ENCODE peak calls at places on chromosomes 6 and 20, in nine cellular contexts. One of them, this sample, is unnamed.

GRCh38 chr6:167825059-167825758 is 1.5 kb upstream of the AFDN start:
- DNase-seq in CD14-positive monocyte: no peak
- DNase-seq in astrocyte of the spinal cord: no peak
- DNase-seq in astrocyte: no peak
- DNase-seq in fibroblast of lung: peak; percentile 42
- DNase-seq in cardiac fibroblast: peak; percentile 51
- DNase-seq in activated B cell treated with CpG ODN at 0.5 μM for 24 hours: no peak
- DNase-seq in PC-3: no peak
- DNase-seq in IMR-90: no peak
- DNase-seq in this sample: no peak

GRCh38 chr20:25061103-25061799 is 3.3 kb upstream of the ACSS1 start:
- DNase-seq in CD14-positive monocyte: no peak
- DNase-seq in astrocyte of the spinal cord: no peak
- DNase-seq in astrocyte: no peak
- DNase-seq in fibroblast of lung: no peak
- DNase-seq in cardiac fibroblast: no peak
- DNase-seq in activated B cell treated with CpG ODN at 0.5 μM for 24 hours: no peak
- DNase-seq in PC-3: no peak
- DNase-seq in IMR-90: no peak
- DNase-seq in this sample: no peak

GRCh38 chr6:131858765-131859490 is 51.1 kb downstream of the ENPP1 start:
- DNase-seq in CD14-positive monocyte: no peak
- DNase-seq in astrocyte of the spinal cord: peak; percentile 92
- DNase-seq in astrocyte: peak; percentile 92
- DNase-seq in fibroblast of lung: peak; percentile 60
- DNase-seq in cardiac fibroblast: peak; percentile 19
- DNase-seq in activated B cell treated with CpG ODN at 0.5 μM for 24 hours: no peak
- DNase-seq in PC-3: peak; percentile 64
- DNase-seq in IMR-90: peak; percentile 82
- DNase-seq in this sample: no peak

GRCh38 chr20:58464838-58465237 is 50.4 kb downstream of the APCDD1L start:
- DNase-seq in CD14-positive monocyte: no peak
- DNase-seq in astrocyte of the spinal cord: no peak
- DNase-seq in astrocyte: no peak
- DNase-seq in fibroblast of lung: no peak
- DNase-seq in cardiac fibroblast: no peak
- DNase-seq in activated B cell treated with CpG ODN at 0.5 μM for 24 hours: no peak
- DNase-seq in PC-3: no peak
- DNase-seq in IMR-90: no peak
- DNase-seq in this sample: no peak

GRCh38 chr20:3318226-3318884 is 79.4 kb upstream of the SLC4A11 start:
- DNase-seq in CD14-positive monocyte: no peak
- DNase-seq in astrocyte of the spinal cord: peak; percentile 14
- DNase-seq in astrocyte: peak; percentile 4
- DNase-seq in fibroblast of lung: no peak
- DNase-seq in cardiac fibroblast: no peak
- DNase-seq in activated B cell treated with CpG ODN at 0.5 μM for 24 hours: no peak
- DNase-seq in PC-3: peak; percentile 92
- DNase-seq in IMR-90: peak; percentile 81
- DNase-seq in this sample: no peak

GRCh38 chr6:128882991-128883571 is at the start of gene LAMA2:
- DNase-seq in CD14-positive monocyte: no peak
- DNase-seq in astrocyte of the spinal cord: peak; percentile 82
- DNase-seq in astrocyte: peak; percentile 61
- DNase-seq in fibroblast of lung: peak; percentile 78
- DNase-seq in cardiac fibroblast: peak; percentile 87
- DNase-seq in activated B cell treated with CpG ODN at 0.5 μM for 24 hours: no peak
- DNase-seq in PC-3: no peak
- DNase-seq in IMR-90: peak; percentile 55
- DNase-seq in this sample: no peak

GRCh38 chr6:13422601-13423247 is 64.7 kb downstream of the GFOD1 start:
- DNase-seq in CD14-positive monocyte: no peak
- DNase-seq in astrocyte of the spinal cord: peak; percentile 65
- DNase-seq in astrocyte: peak; percentile 70
- DNase-seq in fibroblast of lung: no peak
- DNase-seq in cardiac fibroblast: peak; percentile 47
- DNase-seq in activated B cell treated with CpG ODN at 0.5 μM for 24 hours: no peak
- DNase-seq in PC-3: no peak
- DNase-seq in IMR-90: peak; percentile 36
- DNase-seq in this sample: no peak

GRCh38 chr6:120083186-120083585 is 733.6 kb upstream of the MAN1A1 start:
- DNase-seq in CD14-positive monocyte: no peak
- DNase-seq in astrocyte of the spinal cord: no peak
- DNase-seq in astrocyte: no peak
- DNase-seq in fibroblast of lung: no peak
- DNase-seq in cardiac fibroblast: no peak
- DNase-seq in activated B cell treated with CpG ODN at 0.5 μM for 24 hours: no peak
- DNase-seq in PC-3: no peak
- DNase-seq in IMR-90: no peak
- DNase-seq in this sample: no peak

GRCh38 chr20:21511850-21512633 is 1.8 kb downstream of the NKX2-2 start:
- DNase-seq in CD14-positive monocyte: no peak
- DNase-seq in astrocyte of the spinal cord: no peak
- DNase-seq in astrocyte: no peak
- DNase-seq in fibroblast of lung: no peak
- DNase-seq in cardiac fibroblast: no peak
- DNase-seq in activated B cell treated with CpG ODN at 0.5 μM for 24 hours: no peak
- DNase-seq in PC-3: no peak
- DNase-seq in IMR-90: no peak
- DNase-seq in this sample: no peak

GRCh38 chr6:158518196-158519127 is 41.4 kb upstream of the TMEM181 start:
- DNase-seq in CD14-positive monocyte: no peak
- DNase-seq in astrocyte of the spinal cord: peak; percentile 75
- DNase-seq in astrocyte: peak; percentile 65
- DNase-seq in fibroblast of lung: peak; percentile 80
- DNase-seq in cardiac fibroblast: peak; percentile 90
- DNase-seq in activated B cell treated with CpG ODN at 0.5 μM for 24 hours: peak; percentile 48
- DNase-seq in PC-3: peak; percentile 71
- DNase-seq in IMR-90: peak; percentile 69
- DNase-seq in this sample: no peak

GRCh38 chr6:136549359-136550044 is 720 bp downstream of the MAP7 start:
- DNase-seq in CD14-positive monocyte: no peak
- DNase-seq in astrocyte of the spinal cord: no peak
- DNase-seq in astrocyte: no peak
- DNase-seq in fibroblast of lung: peak; percentile 28
- DNase-seq in cardiac fibroblast: peak; percentile 3
- DNase-seq in activated B cell treated with CpG ODN at 0.5 μM for 24 hours: no peak
- DNase-seq in PC-3: peak; percentile 37
- DNase-seq in IMR-90: no peak
- DNase-seq in this sample: no peak

GRCh38 chr6:10316327-10316726 is 98.5 kb downstream of the TFAP2A start:
- DNase-seq in CD14-positive monocyte: no peak
- DNase-seq in astrocyte of the spinal cord: peak; percentile 42
- DNase-seq in astrocyte: peak; percentile 95
- DNase-seq in fibroblast of lung: peak; percentile 22
- DNase-seq in cardiac fibroblast: peak; percentile 15
- DNase-seq in activated B cell treated with CpG ODN at 0.5 μM for 24 hours: no peak
- DNase-seq in PC-3: peak; percentile 80
- DNase-seq in IMR-90: peak; percentile 72
- DNase-seq in this sample: no peak

GRCh38 chr6:103874575-103874974 is 985.1 kb downstream of the HACE1 start:
- DNase-seq in CD14-positive monocyte: no peak
- DNase-seq in astrocyte of the spinal cord: no peak
- DNase-seq in astrocyte: no peak
- DNase-seq in fibroblast of lung: no peak
- DNase-seq in cardiac fibroblast: no peak
- DNase-seq in activated B cell treated with CpG ODN at 0.5 μM for 24 hours: no peak
- DNase-seq in PC-3: no peak
- DNase-seq in IMR-90: no peak
- DNase-seq in this sample: no peak

GRCh38 chr6:1047926-1048595 is 263.8 kb upstream of the FOXQ1 start:
- DNase-seq in CD14-positive monocyte: no peak
- DNase-seq in astrocyte of the spinal cord: peak; percentile 60
- DNase-seq in astrocyte: no peak
- DNase-seq in fibroblast of lung: no peak
- DNase-seq in cardiac fibroblast: no peak
- DNase-seq in activated B cell treated with CpG ODN at 0.5 μM for 24 hours: no peak
- DNase-seq in PC-3: no peak
- DNase-seq in IMR-90: no peak
- DNase-seq in this sample: no peak

GRCh38 chr6:143119260-143119659 is 58.6 kb downstream of the AIG1 start:
- DNase-seq in CD14-positive monocyte: no peak
- DNase-seq in astrocyte of the spinal cord: no peak
- DNase-seq in astrocyte: no peak
- DNase-seq in fibroblast of lung: no peak
- DNase-seq in cardiac fibroblast: no peak
- DNase-seq in activated B cell treated with CpG ODN at 0.5 μM for 24 hours: no peak
- DNase-seq in PC-3: no peak
- DNase-seq in IMR-90: no peak
- DNase-seq in this sample: no peak

DNA sequence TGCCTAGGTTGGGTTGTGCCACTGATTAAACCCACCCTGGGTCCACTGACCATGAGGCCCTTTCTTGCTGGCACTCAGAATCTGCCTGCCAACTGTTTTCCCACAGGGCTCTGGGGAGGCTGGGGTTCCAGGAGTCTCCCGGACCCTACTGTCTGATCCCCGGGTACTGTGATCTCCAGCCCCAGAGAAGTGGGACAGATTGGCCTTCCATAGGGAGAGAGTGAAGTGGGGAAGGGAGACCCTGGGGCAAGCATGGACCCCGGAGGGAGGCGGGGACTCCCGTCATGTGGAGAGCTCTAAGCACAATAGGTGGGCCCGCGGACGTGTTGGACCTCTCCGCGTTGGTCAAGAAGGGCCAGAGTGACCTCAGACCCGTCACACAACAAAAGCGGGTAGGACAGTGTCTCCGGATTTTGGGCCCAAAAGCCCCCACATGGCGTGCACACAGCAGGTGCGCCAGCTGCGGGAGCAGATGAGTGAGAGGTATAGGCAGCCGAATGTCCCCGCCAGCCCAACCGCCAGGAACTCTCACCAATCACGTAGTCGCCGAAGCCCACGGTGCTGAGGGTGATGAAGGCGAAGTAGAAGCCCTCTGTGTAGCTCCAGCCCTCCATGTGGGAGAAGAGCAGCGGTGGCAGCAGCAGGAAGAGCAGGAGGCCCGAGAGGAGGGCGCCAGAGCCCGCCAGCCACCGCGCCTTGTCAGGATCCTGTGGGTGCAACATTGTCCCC is 10.6 kb downstream of the KCNK17 start:
- DNase-seq in CD14-positive monocyte: no peak
- DNase-seq in astrocyte of the spinal cord: no peak
- DNase-seq in astrocyte: no peak
- DNase-seq in fibroblast of lung: no peak
- DNase-seq in cardiac fibroblast: no peak
- DNase-seq in activated B cell treated with CpG ODN at 0.5 μM for 24 hours: no peak
- DNase-seq in PC-3: no peak
- DNase-seq in IMR-90: no peak
- DNase-seq in this sample: no peak
- TF ChIP-seq CTCF in CD14-positive monocyte: peak; percentile 42
- TF ChIP-seq CTCF in astrocyte of the spinal cord: no peak
- TF ChIP-seq CTCF in astrocyte: no peak
- TF ChIP-seq CTCF in fibroblast of lung: no peak
- TF ChIP-seq CTCF in cardiac fibroblast: no peak
- TF ChIP-seq CTCF in activated B cell treated with CpG ODN at 0.5 μM for 24 hours: no peak
- TF ChIP-seq CTCF in PC-3: peak; percentile 9
- TF ChIP-seq CTCF in IMR-90: no peak
- TF ChIP-seq CTCF in this sample: no peak

GRCh38 chr6:71288228-71289038 is at the start of gene OGFRL1:
- DNase-seq in CD14-positive monocyte: peak; percentile 62
- DNase-seq in astrocyte of the spinal cord: peak; percentile 66
- DNase-seq in astrocyte: peak; percentile 49
- DNase-seq in fibroblast of lung: peak; percentile 58
- DNase-seq in cardiac fibroblast: peak; percentile 78
- DNase-seq in activated B cell treated with CpG ODN at 0.5 μM for 24 hours: peak; percentile 80
- DNase-seq in PC-3: peak; percentile 69
- DNase-seq in IMR-90: peak; percentile 53
- DNase-seq in this sample: peak; percentile 44
- TF ChIP-seq CTCF in CD14-positive monocyte: no peak
- TF ChIP-seq CTCF in astrocyte of the spinal cord: no peak
- TF ChIP-seq CTCF in astrocyte: no peak
- TF ChIP-seq CTCF in fibroblast of lung: no peak
- TF ChIP-seq CTCF in cardiac fibroblast: no peak
- TF ChIP-seq CTCF in activated B cell treated with CpG ODN at 0.5 μM for 24 hours: no peak
- TF ChIP-seq CTCF in PC-3: no peak
- TF ChIP-seq CTCF in IMR-90: peak; percentile 38
- TF ChIP-seq CTCF in this sample: no peak

GRCh38 chr6:110041830-110042229 is 63.7 kb downstream of the GPR6 start:
- DNase-seq in CD14-positive monocyte: no peak
- DNase-seq in astrocyte of the spinal cord: no peak
- DNase-seq in astrocyte: no peak
- DNase-seq in fibroblast of lung: no peak
- DNase-seq in cardiac fibroblast: no peak
- DNase-seq in activated B cell treated with CpG ODN at 0.5 μM for 24 hours: no peak
- DNase-seq in PC-3: no peak
- DNase-seq in IMR-90: no peak
- DNase-seq in this sample: no peak

GRCh38 chr6:110039364-110039995 is 61.4 kb downstream of the GPR6 start:
- DNase-seq in CD14-positive monocyte: peak; percentile 85
- DNase-seq in astrocyte of the spinal cord: peak; percentile 91
- DNase-seq in astrocyte: peak; percentile 65
- DNase-seq in fibroblast of lung: peak; percentile 91
- DNase-seq in cardiac fibroblast: peak; percentile 94
- DNase-seq in activated B cell treated with CpG ODN at 0.5 μM for 24 hours: peak; percentile 75
- DNase-seq in PC-3: peak; percentile 85
- DNase-seq in IMR-90: peak; percentile 87
- DNase-seq in this sample: peak; percentile 49

GRCh38 chr6:110040716-110041115 is 62.6 kb downstream of the GPR6 start:
- DNase-seq in CD14-positive monocyte: no peak
- DNase-seq in astrocyte of the spinal cord: no peak
- DNase-seq in astrocyte: no peak
- DNase-seq in fibroblast of lung: no peak
- DNase-seq in cardiac fibroblast: no peak
- DNase-seq in activated B cell treated with CpG ODN at 0.5 μM for 24 hours: no peak
- DNase-seq in PC-3: no peak
- DNase-seq in IMR-90: no peak
- DNase-seq in this sample: no peak

GRCh38 chr6:110041149-110041548 is 63.0 kb downstream of the GPR6 start:
- DNase-seq in CD14-positive monocyte: no peak
- DNase-seq in astrocyte of the spinal cord: no peak
- DNase-seq in astrocyte: no peak
- DNase-seq in fibroblast of lung: no peak
- DNase-seq in cardiac fibroblast: no peak
- DNase-seq in activated B cell treated with CpG ODN at 0.5 μM for 24 hours: no peak
- DNase-seq in PC-3: no peak
- DNase-seq in IMR-90: no peak
- DNase-seq in this sample: no peak

GRCh38 chr6:110039996-110040383 is 61.9 kb downstream of the GPR6 start:
- DNase-seq in CD14-positive monocyte: no peak
- DNase-seq in astrocyte of the spinal cord: peak; percentile 22
- DNase-seq in astrocyte: peak; percentile 14
- DNase-seq in fibroblast of lung: peak; percentile 34
- DNase-seq in cardiac fibroblast: peak; percentile 46
- DNase-seq in activated B cell treated with CpG ODN at 0.5 μM for 24 hours: peak; percentile 51
- DNase-seq in PC-3: peak; percentile 59
- DNase-seq in IMR-90: peak; percentile 9
- DNase-seq in this sample: no peak
- TF ChIP-seq CTCF in CD14-positive monocyte: no peak
- TF ChIP-seq CTCF in astrocyte of the spinal cord: peak; percentile 37
- TF ChIP-seq CTCF in astrocyte: peak; percentile 16
- TF ChIP-seq CTCF in fibroblast of lung: peak; percentile 48
- TF ChIP-seq CTCF in cardiac fibroblast: peak; percentile 38
- TF ChIP-seq CTCF in activated B cell treated with CpG ODN at 0.5 μM for 24 hours: no peak
- TF ChIP-seq CTCF in PC-3: peak; percentile 65
- TF ChIP-seq CTCF in IMR-90: peak; percentile 37
- TF ChIP-seq CTCF in this sample: peak; percentile 40

DNA sequence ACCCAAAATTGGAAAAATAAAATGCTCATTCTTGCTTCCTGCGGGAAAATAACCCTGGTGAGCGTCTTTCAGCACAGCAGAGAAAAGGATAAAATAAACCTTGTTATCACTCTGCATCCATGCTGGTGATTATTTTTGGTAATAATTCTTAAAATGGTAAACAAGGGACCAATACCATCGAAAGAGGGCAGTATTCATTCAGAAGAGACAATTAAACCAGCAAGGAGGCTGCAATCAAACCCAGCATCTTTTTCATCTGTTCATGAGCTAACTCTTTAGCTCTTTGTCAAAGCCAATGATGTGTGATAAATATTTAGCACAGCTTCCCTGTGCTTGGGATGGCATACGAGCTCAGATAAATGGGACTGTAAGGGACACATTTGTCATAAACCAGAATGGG is 34.3 kb downstream of the CDH26 start:
- DNase-seq in CD14-positive monocyte: no peak
- DNase-seq in astrocyte of the spinal cord: no peak
- DNase-seq in astrocyte: no peak
- DNase-seq in fibroblast of lung: peak; percentile 31
- DNase-seq in cardiac fibroblast: no peak
- DNase-seq in activated B cell treated with CpG ODN at 0.5 μM for 24 hours: no peak
- DNase-seq in PC-3: peak; percentile 46
- DNase-seq in IMR-90: peak; percentile 18
- DNase-seq in this sample: no peak
- TF ChIP-seq CTCF in CD14-positive monocyte: peak; percentile 12
- TF ChIP-seq CTCF in astrocyte of the spinal cord: no peak
- TF ChIP-seq CTCF in astrocyte: no peak
- TF ChIP-seq CTCF in fibroblast of lung: peak; percentile 29
- TF ChIP-seq CTCF in cardiac fibroblast: no peak
- TF ChIP-seq CTCF in activated B cell treated with CpG ODN at 0.5 μM for 24 hours: no peak
- TF ChIP-seq CTCF in PC-3: peak; percentile 61
- TF ChIP-seq CTCF in IMR-90: peak; percentile 36
- TF ChIP-seq CTCF in this sample: no peak

This sample was measured in D721Med.